ENCODE peak calls at places on chromosomes 12 and 14, in five cellular contexts. M is astrocyte of the cerebellum; R is pancreas; O is CD4-positive, CD25-positive, alpha-beta regulatory T cell; L is AG04449. B is an unnamed sample.
A peak's percentile ranks its signal among the peaks of the same experiment; 100 is the strongest.

GRCh38 chr14:43647302-43647701 is 859.8 kb downstream of the FSCB start:
- DNase-seq in L (no peak), R (no peak), O (no peak), M (no peak), B (no peak)

GRCh38 chr12:113347-113746 is 46.8 kb downstream of the IQSEC3 start:
- DNase-seq in M (no peak), R (no peak), O (no peak), L (no peak), B (no peak)

GRCh38 chr12:3045494-3045893 is 31.7 kb upstream of the TSPAN9 start:
- DNase-seq in L (no peak), R (no peak), M (no peak), O (no peak), B (no peak)

GRCh38 chr12:51866762-51867161 is 18.2 kb upstream of the FIGNL2 start:
- DNase-seq in O (no peak), M (no peak), R (peak; percentile 9), L (no peak), B (no peak)

GRCh38 chr12:108679282-108679681 is 45.6 kb upstream of the SELPLG start:
- DNase-seq in R (no peak), M (no peak), L (no peak), O (no peak), B (no peak)

GRCh38 chr12:120071493-120072020 is 45.0 kb downstream of the RAB35 start:
- DNase-seq in O (no peak), L (no peak), R (no peak), M (no peak), B (no peak)

GRCh38 chr12:48969847-48970701 is 1.5 kb downstream of the WNT10B start:
- DNase-seq in O (peak; percentile 43), R (peak; percentile 62), L (no peak), M (no peak), B (peak; percentile 63)

GRCh38 chr12:76720068-76720467 is 43.8 kb upstream of the ZDHHC17 start:
- DNase-seq in O (no peak), M (no peak), R (no peak), L (no peak), B (no peak)

GRCh38 chr14:81868172-81868571 is 334.5 kb upstream of the SEL1L start:
- DNase-seq in M (no peak), L (no peak), R (no peak), O (no peak), B (no peak)

GRCh38 chr14:63745272-63745671 is 17.4 kb upstream of the SGPP1 start:
- DNase-seq in L (no peak), R (no peak), O (no peak), M (no peak), B (no peak)

GRCh38 chr14:66509874-66510273 is 1.9 kb downstream of the GPHN start:
- DNase-seq in M (no peak), R (no peak), O (no peak), L (no peak), B (no peak)

GRCh38 chr12:55847033-55847432 is 4.3 kb upstream of the MMP19 start:
- DNase-seq in R (no peak), L (peak; percentile 40), M (no peak), O (no peak), B (no peak)

GRCh38 chr12:107178776-107179175 is 85.4 kb upstream of the CRY1 start:
- DNase-seq in L (no peak), O (peak; percentile 3), M (no peak), R (no peak), B (no peak)

GRCh38 chr12:27779416-27779815 is 617 bp upstream of the KLHL42 start:
- DNase-seq in O (no peak), M (no peak), L (no peak), R (peak; percentile 56), B (no peak)

GRCh38 chr14:92362781-92363235 is 39.8 kb downstream of the SLC24A4 start:
- DNase-seq in R (no peak), M (no peak), L (no peak), O (no peak), B (no peak)

GRCh38 chr12:129075451-129076208 is 222.4 kb downstream of the GLT1D1 start:
- DNase-seq in O (no peak), R (no peak), M (no peak), L (no peak), B (no peak)

GRCh38 chr12:95168746-95169145 is 48.5 kb downstream of the FGD6 start:
- DNase-seq in L (no peak), M (no peak), O (no peak), R (no peak), B (no peak)

GRCh38 chr12:132771126-132771838 is 9.7 kb upstream of the ANKLE2 start:
- DNase-seq in M (no peak), R (no peak), L (no peak), O (peak; percentile 51), B (peak; percentile 70)

GRCh38 chr14:79077096-79077495 is 906.9 kb downstream of the NRXN3 start:
- DNase-seq in L (no peak), O (no peak), M (no peak), R (no peak), B (no peak)

GRCh38 chr12:78407722-78408121 is 456.9 kb upstream of the SYT1 start:
- DNase-seq in R (no peak), L (no peak), M (no peak), O (no peak), B (no peak)

GRCh38 chr12:29796823-29797263 is 13.1 kb upstream of the TMTC1 start:
- DNase-seq in L (peak; percentile 33), O (no peak), M (peak; percentile 94), R (no peak), B (no peak)

GRCh38 chr14:59275668-59276067 is 87.2 kb downstream of the DAAM1 start:
- DNase-seq in M (peak; percentile 84), L (no peak), R (no peak), O (peak; percentile 12), B (peak; percentile 69)

GRCh38 chr12:40446385-40446784 is 221.6 kb downstream of the LRRK2 start:
- DNase-seq in R (no peak), O (no peak), M (no peak), L (no peak), B (no peak)

GRCh38 chr12:82473111-82473754 is 114.9 kb downstream of the METTL25 start:
- DNase-seq in M (no peak), R (no peak), O (no peak), L (no peak), B (no peak)

GRCh38 chr12:27244680-27245005 is 557 bp downstream of the STK38L start:
- DNase-seq in R (no peak), L (no peak), O (no peak), M (no peak), B (no peak)

GRCh38 chr12:65953621-65954020 is 129.3 kb downstream of the HMGA2 start:
- DNase-seq in O (no peak), M (no peak), R (no peak), L (no peak), B (no peak)

GRCh38 chr14:85178869-85179268 is 351.1 kb upstream of the FLRT2 start:
- DNase-seq in O (no peak), R (no peak), M (no peak), L (no peak), B (no peak)

GRCh38 chr14:67056684-67057083 is 132.6 kb upstream of the GARIN2 start:
- DNase-seq in M (no peak), O (no peak), R (no peak), L (no peak), B (no peak)

GRCh38 chr14:77615231-77616132 is 955 bp downstream of the SPTLC2 start:
- DNase-seq in R (no peak), M (no peak), L (no peak), O (peak; percentile 14), B (peak; percentile 16)

GRCh38 chr12:54033980-54034783 is 1.3 kb downstream of the HOXC5 start:
- DNase-seq in R (no peak), L (no peak), O (no peak), M (no peak), B (no peak)
- H3K4me3 ChIP-seq in R (no peak overlapping the region), L (peak overlapping the region; percentile 49), O (no peak overlapping the region), M (no peak overlapping the region), B (peak overlapping the region; percentile 9)

GRCh38 chr12:104304261-104305004 is 894 bp downstream of the EID3 start:
- DNase-seq in O (no peak), L (no peak), R (no peak), M (no peak), B (no peak)
- H3K4me3 ChIP-seq in O (peak overlapping the region; percentile 95), L (peak overlapping the region; percentile 54), R (peak overlapping the region; percentile 50), M (peak overlapping the region; percentile 35), B (no peak overlapping the region)

GRCh38 chr12:1917172-1918070 is 1.0 kb downstream of the CACNA2D4 start:
- DNase-seq in L (no peak), R (no peak), M (no peak), O (no peak), B (no peak)

GRCh38 chr12:1919763-1920162 is 1.3 kb upstream of the CACNA2D4 start:
- DNase-seq in L (no peak), O (no peak), R (no peak), M (no peak), B (no peak)

GRCh38 chr12:1919284-1919683 is 832 bp upstream of the CACNA2D4 start:
- DNase-seq in O (no peak), M (no peak), L (no peak), R (no peak), B (no peak)

GRCh38 chr12:1918875-1919236 is 404 bp upstream of the CACNA2D4 start:
- DNase-seq in M (no peak), L (no peak), O (no peak), R (no peak), B (no peak)

DNA sequence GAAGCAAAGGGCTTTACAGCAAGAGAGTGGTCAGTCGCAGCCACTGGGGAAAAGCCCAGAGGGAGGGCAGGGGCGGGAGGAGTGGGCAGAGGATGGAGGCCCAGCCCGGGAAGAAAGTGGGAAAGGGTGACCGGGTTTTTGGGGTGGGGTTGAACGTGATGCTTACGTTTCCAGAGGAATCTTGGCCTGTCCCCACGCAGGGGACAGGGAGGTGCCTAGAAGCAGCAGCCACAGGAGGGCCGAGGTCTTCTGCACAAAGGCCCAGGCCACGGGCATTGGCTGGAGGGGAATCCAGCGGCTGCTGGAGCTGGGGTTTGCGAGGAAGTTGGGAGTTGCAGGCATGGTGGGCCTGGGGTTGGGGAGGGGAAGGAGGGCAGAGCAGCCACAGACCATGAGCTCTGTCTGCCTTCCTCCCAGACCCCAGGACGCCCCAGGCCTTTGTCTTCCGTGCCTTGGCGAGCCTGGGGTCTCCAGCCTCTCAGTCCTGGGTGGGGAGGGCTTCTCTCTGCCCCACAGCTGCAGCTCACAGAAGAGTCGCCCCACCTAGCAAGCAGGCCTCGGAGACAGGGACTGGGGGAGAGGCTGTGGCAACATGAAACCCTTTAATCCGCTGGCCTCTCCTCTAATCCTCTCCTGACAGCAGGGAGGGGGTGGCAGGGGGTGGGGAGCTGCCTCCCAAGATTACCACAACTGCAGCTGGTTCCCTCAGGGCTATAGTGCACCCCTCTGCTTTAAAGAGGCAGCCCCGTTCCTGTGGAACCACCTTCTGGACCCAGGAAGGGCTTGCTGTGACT is at the start of gene CACNA2D4:
- DNase-seq in O (no peak), R (no peak), M (no peak), L (no peak), B (no peak)
- H3K4me3 ChIP-seq in O (no peak within 1 kb of the TSS), R (no peak within 1 kb of the TSS), M (no peak within 1 kb of the TSS), L (no peak within 1 kb of the TSS), B (no peak within 1 kb of the TSS)

DNA sequence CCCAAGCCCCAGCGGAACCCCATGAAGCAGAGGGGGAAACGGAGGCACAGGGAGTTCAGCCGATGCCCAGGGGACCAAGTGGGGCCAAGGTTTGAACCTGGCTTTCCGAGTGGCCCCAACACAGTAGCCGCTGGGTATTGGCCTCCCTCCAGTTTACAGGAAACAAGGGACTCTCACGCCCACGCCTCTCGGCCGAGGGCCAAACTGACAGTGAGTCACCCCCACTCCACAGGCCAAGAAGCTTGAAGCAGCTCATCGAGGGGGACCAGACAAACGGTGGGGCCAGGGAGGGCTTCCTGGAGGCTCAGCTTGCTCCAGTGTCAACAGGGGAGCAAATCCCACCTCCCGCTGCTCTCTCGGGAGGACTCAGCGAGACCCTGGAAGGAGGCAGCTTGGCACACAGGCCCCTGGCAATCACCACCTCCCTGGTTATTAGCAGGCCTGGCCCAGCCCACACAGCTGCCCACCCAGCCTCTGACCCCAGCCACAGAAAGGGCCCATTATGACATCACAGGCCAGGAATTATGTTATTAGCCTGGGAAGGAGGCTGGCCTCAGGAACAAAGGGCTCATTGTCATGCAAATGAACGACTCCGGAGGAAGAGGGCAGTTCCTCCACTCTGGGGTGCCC is 54.6 kb downstream of the NCOR2 start:
- DNase-seq in O (no peak), M (peak; percentile 86), L (peak; percentile 65), R (no peak), B (no peak)
- H3K4me3 ChIP-seq in O (no peak overlapping the region), M (no peak overlapping the region), L (no peak overlapping the region), R (no peak overlapping the region), B (no peak overlapping the region)

B was measured in GM06990.